ENCODE peak calls at places on chromosomes 4 and X, in ten cellular contexts. L, E, R, Z, F, O, I, H, J and C are unnamed samples.

GRCh38 chr4:118911162-118911791 is 22.6 kb downstream of the SYNPO2 start:
- DNase-seq in L (peak), E (no peak), R (no peak), Z (peak), F (no peak), O (no peak), I (no peak), H (no peak), J (no peak), C (no peak)

GRCh38 chr4:75497133-75497532 is 17.1 kb downstream of the RCHY1 start:
- DNase-seq in L (peak), E (no peak), R (no peak), Z (no peak), F (no peak), O (no peak), I (no peak), H (no peak), J (peak), C (no peak)

GRCh38 chr4:14928035-14928434 is 74.2 kb upstream of the CPEB2 start:
- DNase-seq in L (no peak), E (no peak), R (no peak), Z (no peak), F (no peak), O (no peak), I (no peak), H (no peak), J (no peak), C (no peak)

GRCh38 chrX:49930046-49930445 is 7.7 kb downstream of the CLCN5 start:
- DNase-seq in L (no peak), E (no peak), R (no peak), Z (no peak), F (no peak), O (no peak), I (no peak), H (no peak), J (no peak), C (no peak)

GRCh38 chr4:79184461-79184860 is 141.4 kb downstream of the NAA11 start:
- DNase-seq in L (no peak), E (no peak), R (no peak), Z (no peak), F (no peak), O (no peak), I (no peak), H (no peak), J (no peak), C (no peak)

GRCh38 chr4:130545171-130545570 is 1449.2 kb downstream of the C4orf33 start:
- DNase-seq in L (no peak), E (no peak), R (no peak), Z (no peak), F (no peak), O (no peak), I (no peak), H (no peak), J (no peak), C (no peak)

GRCh38 chrX:150813922-150814321 is 84.5 kb downstream of the CD99L2 start:
- DNase-seq in L (peak), E (no peak), R (no peak), Z (no peak), F (no peak), O (no peak), I (no peak), H (no peak), J (no peak), C (no peak)

GRCh38 chr4:88573995-88574394 is 18.3 kb upstream of the HERC3 start:
- DNase-seq in L (peak), E (no peak), R (no peak), Z (no peak), F (no peak), O (no peak), I (peak), H (no peak), J (no peak), C (no peak)

GRCh38 chr4:20019310-20020015 is 232.2 kb upstream of the SLIT2 start:
- DNase-seq in L (peak), E (no peak), R (no peak), Z (no peak), F (no peak), O (no peak), I (no peak), H (no peak), J (peak), C (no peak)

GRCh38 chr4:181957088-181957487 is 286.1 kb upstream of the TENM3 start:
- DNase-seq in L (peak), E (no peak), R (no peak), Z (peak), F (no peak), O (no peak), I (peak), H (no peak), J (peak), C (no peak)

GRCh38 chrX:38142598-38142997 is 78.1 kb downstream of the SRPX start:
- DNase-seq in L (no peak), E (no peak), R (no peak), Z (no peak), F (no peak), O (no peak), I (no peak), H (no peak), J (no peak), C (no peak)

GRCh38 chrX:77014655-77015377 is 432.4 kb upstream of the FGF16 start:
- DNase-seq in L (no peak), E (peak), R (no peak), Z (no peak), F (no peak), O (no peak), I (peak), H (no peak), J (no peak), C (no peak)

GRCh38 chrX:76987381-76987780 is 459.8 kb upstream of the FGF16 start:
- DNase-seq in L (no peak), E (no peak), R (no peak), Z (no peak), F (no peak), O (no peak), I (no peak), H (no peak), J (no peak), C (no peak)

GRCh38 chrX:311156-312129 is 7.2 kb downstream of the GTPBP6 start:
- DNase-seq in L (no peak), E (no peak), R (no peak), Z (no peak), F (no peak), O (no peak), I (no peak), H (no peak), J (no peak), C (peak)